ENCODE peak calls at places on chromosomes 11 and 22, in nine cellular contexts. B is stimulated activated CD4-positive, alpha-beta T cell treated with anti-CD3 and anti-CD28 coated beads, Interleukin-12 subunit alpha, Interleukin-12 subunit beta, amount 100 ng/mL, for 4 hours; N is H7; M is posterior cingulate gyrus; Z is AG09309; K is iris pigment epithelial cell; T is stimulated activated naive CD8-positive, alpha-beta T cell treated with anti-CD3 and anti-CD28 coated beads, Interleukin-15, amount 100 ng/mL, for 72 hours; C is ELF-1; X is HT-29. U is an unnamed sample.

GRCh38 chr11:36398261-36398953 is 102.3 kb downstream of the PRR5L start:
- DNase-seq in B (no peak), N (no peak), M (peak; percentile 54), Z (no peak), K (no peak), T (no peak), C (no peak), X (no peak), U (no peak)

GRCh38 chr22:49847751-49848689 is 5.6 kb upstream of the ZBED4 start:
- DNase-seq in B (no peak), N (peak; percentile 80), M (no peak), Z (no peak), K (no peak), T (no peak), C (no peak), X (no peak), U (no peak)

GRCh38 chr11:35531246-35531645 is 5.8 kb upstream of the PAMR1 start:
- DNase-seq in B (no peak), N (no peak), M (no peak), Z (peak; percentile 29), K (no peak), T (no peak), C (no peak), X (no peak), U (no peak)

GRCh38 chr22:41364955-41365354 is 16.8 kb upstream of the TEF start:
- DNase-seq in B (no peak), N (peak; percentile 68), M (no peak), Z (no peak), K (no peak), T (no peak), C (no peak), X (no peak), U (no peak)

GRCh38 chr22:37931893-37932389 is 21.5 kb downstream of the C22orf23 start:
- DNase-seq in B (no peak), N (no peak), M (no peak), Z (no peak), K (no peak), T (no peak), C (no peak), X (no peak), U (no peak)

GRCh38 chr11:13098890-13099289 is 89.8 kb downstream of the RASSF10 start:
- DNase-seq in B (no peak), N (no peak), M (no peak), Z (no peak), K (no peak), T (no peak), C (no peak), X (no peak), U (no peak)

GRCh38 chr11:59261150-59261549 is 48.4 kb upstream of the MPEG1 start:
- DNase-seq in B (no peak), N (no peak), M (no peak), Z (no peak), K (no peak), T (no peak), C (peak; percentile 30), X (peak; percentile 35), U (no peak)

GRCh38 chr11:2990617-2991476 is 1.3 kb downstream of the NAP1L4 start:
- DNase-seq in B (peak; percentile 37), N (peak; percentile 56), M (no peak), Z (no peak), K (peak; percentile 16), T (peak; percentile 65), C (peak; percentile 28), X (peak; percentile 65), U (peak; percentile 23)

GRCh38 chr11:17519486-17519885 is 24.7 kb downstream of the USH1C start:
- DNase-seq in B (no peak), N (no peak), M (peak; percentile 39), Z (no peak), K (no peak), T (no peak), C (no peak), X (no peak), U (no peak)

GRCh38 chr11:68165601-68166000 is 44.4 kb upstream of the CHKA start:
- DNase-seq in B (no peak), N (no peak), M (no peak), Z (no peak), K (no peak), T (no peak), C (no peak), X (no peak), U (no peak)

GRCh38 chr22:29259253-29259899 is 8.4 kb downstream of the RHBDD3 start:
- DNase-seq in B (no peak), N (peak; percentile 87), M (no peak), Z (no peak), K (no peak), T (no peak), C (peak; percentile 56), X (peak; percentile 33), U (no peak)

GRCh38 chr11:132311703-132312102 is 941.3 kb downstream of the NTM start:
- DNase-seq in B (no peak), N (no peak), M (peak; percentile 29), Z (no peak), K (no peak), T (no peak), C (no peak), X (no peak), U (no peak)

GRCh38 chr22:50703726-50704509 is 31.3 kb downstream of the SHANK3 start:
- DNase-seq in B (no peak), N (no peak), M (peak; percentile 5), Z (no peak), K (no peak), T (no peak), C (no peak), X (no peak), U (no peak)

GRCh38 chr11:46380340-46381045 is 976 bp upstream of the MDK start:
- DNase-seq in B (peak; percentile 52), N (peak; percentile 99), M (no peak), Z (no peak), K (peak; percentile 29), T (peak; percentile 60), C (peak; percentile 95), X (peak; percentile 58), U (peak; percentile 50)

GRCh38 chr11:58788355-58789023 is 56.0 kb downstream of the GLYATL2 start:
- DNase-seq in B (peak; percentile 1), N (peak; percentile 19), M (peak; percentile 23), Z (peak; percentile 14), K (peak; percentile 51), T (peak; percentile 51), C (peak; percentile 56), X (peak; percentile 79), U (peak; percentile 64)

GRCh38 chr11:1299621-1300020 is 9.8 kb downstream of the TOLLIP start:
- DNase-seq in B (no peak), N (peak; percentile 65), M (no peak), Z (no peak), K (no peak), T (no peak), C (peak; percentile 24), X (no peak), U (no peak)

GRCh38 chr11:23536907-23537306 is 676.6 kb upstream of the CCDC179 start:
- DNase-seq in B (no peak), N (no peak), M (no peak), Z (no peak), K (no peak), T (no peak), C (no peak), X (no peak), U (no peak)

GRCh38 chr11:118180300-118180703 is 3.9 kb upstream of the SCN2B start:
- DNase-seq in B (no peak), N (peak; percentile 71), M (peak; percentile 86), Z (no peak), K (peak; percentile 21), T (no peak), C (peak; percentile 73), X (peak; percentile 51), U (no peak)

GRCh38 chr11:2663915-2664314 is 35.9 kb downstream of the KCNQ1OT1 start:
- DNase-seq in B (no peak), N (no peak), M (no peak), Z (no peak), K (no peak), T (no peak), C (no peak), X (no peak), U (no peak)

GRCh38 chr22:45155050-45155840 is 8.5 kb upstream of the NUP50 start:
- DNase-seq in B (no peak), N (no peak), M (no peak), Z (peak; percentile 48), K (peak; percentile 84), T (no peak), C (no peak), X (no peak), U (no peak)

GRCh38 chr11:38818720-38819119 is 2220.7 kb upstream of the RAG2 start:
- DNase-seq in B (no peak), N (no peak), M (no peak), Z (no peak), K (no peak), T (no peak), C (no peak), X (no peak), U (peak; percentile 3)

GRCh38 chr11:35332524-35332923 is 86.8 kb downstream of the SLC1A2 start:
- DNase-seq in B (no peak), N (no peak), M (no peak), Z (no peak), K (no peak), T (no peak), C (no peak), X (no peak), U (no peak)

U was measured in A172.